ENCODE peak calls at places on chromosome X, in nine cellular contexts. C is aorta, A is HL-60, E is psoas muscle, Q is keratinocyte, U is RWPE1, K is substantia nigra, F is ascending aorta, J is A673. V is an unnamed sample.

GRCh38 chrX:20382518-20383291 is 116.0 kb upstream of the RPS6KA3 start:
- DNase-seq in C (no peak), A (no peak), E (no peak), Q (no peak), U (peak), K (no peak), F (no peak), J (no peak), V (no peak)

GRCh38 chrX:135340827-135341226 is 31.5 kb downstream of the ETDC start:
- DNase-seq in C (no peak), A (no peak), E (no peak), Q (no peak), U (no peak), K (no peak), F (no peak), J (peak), V (no peak)

GRCh38 chrX:28391528-28391927 is 195.7 kb upstream of the IL1RAPL1 start:
- DNase-seq in C (no peak), A (no peak), E (no peak), Q (peak), U (no peak), K (no peak), F (no peak), J (no peak), V (no peak)

GRCh38 chrX:135707880-135708279 is 5.6 kb upstream of the CT45A1 start:
- DNase-seq in C (peak), A (peak), E (no peak), Q (no peak), U (no peak), K (no peak), F (no peak), J (peak), V (no peak)

GRCh38 chrX:34918856-34919255 is 23.7 kb upstream of the FAM47B start:
- DNase-seq in C (no peak), A (no peak), E (no peak), Q (no peak), U (peak), K (no peak), F (no peak), J (peak), V (no peak)

GRCh38 chrX:34401411-34401810 is 255.7 kb downstream of the TMEM47 start:
- DNase-seq in C (no peak), A (no peak), E (no peak), Q (no peak), U (no peak), K (no peak), F (no peak), J (no peak), V (no peak)

GRCh38 chrX:137684591-137684990 is 118.7 kb downstream of the ZIC3 start:
- DNase-seq in C (no peak), A (no peak), E (no peak), Q (no peak), U (no peak), K (no peak), F (no peak), J (no peak), V (no peak)

GRCh38 chrX:131703646-131704045 is 159.8 kb downstream of the OR13H1 start:
- DNase-seq in C (no peak), A (no peak), E (no peak), Q (no peak), U (no peak), K (no peak), F (no peak), J (no peak), V (peak)

GRCh38 chrX:40411350-40412111 is 169.2 kb upstream of the ATP6AP2 start:
- DNase-seq in C (no peak), A (peak), E (no peak), Q (no peak), U (no peak), K (no peak), F (no peak), J (peak), V (no peak)

GRCh38 chrX:140917354-140918115 is 84.9 kb upstream of the SPANXB1 start:
- DNase-seq in C (no peak), A (no peak), E (no peak), Q (no peak), U (no peak), K (no peak), F (no peak), J (no peak), V (no peak)

GRCh38 chrX:140391313-140391712 is 113.6 kb downstream of the SOX3 start:
- DNase-seq in C (no peak), A (no peak), E (no peak), Q (no peak), U (no peak), K (no peak), F (no peak), J (no peak), V (no peak)

GRCh38 chrX:17697191-17697590 is 40.1 kb upstream of the SCML1 start:
- DNase-seq in C (no peak), A (no peak), E (no peak), Q (no peak), U (no peak), K (no peak), F (no peak), J (peak), V (no peak)

GRCh38 chrX:134484039-134484438 is 24.1 kb downstream of the HPRT1 start:
- DNase-seq in C (no peak), A (peak), E (no peak), Q (no peak), U (no peak), K (no peak), F (no peak), J (peak), V (no peak)

GRCh38 chrX:29841750-29842149 is 373.6 kb upstream of the MAGEB2 start:
- DNase-seq in C (no peak), A (no peak), E (no peak), Q (no peak), U (no peak), K (no peak), F (no peak), J (peak), V (no peak)

GRCh38 chrX:80876877-80877276 is 67.2 kb upstream of the BRWD3 start:
- DNase-seq in C (no peak), A (no peak), E (no peak), Q (no peak), U (peak), K (no peak), F (no peak), J (peak), V (no peak)

GRCh38 chrX:148700021-148700420 is 199.6 kb downstream of the AFF2 start:
- DNase-seq in C (no peak), A (peak), E (no peak), Q (no peak), U (no peak), K (no peak), F (no peak), J (no peak), V (no peak)

GRCh38 chrX:6002056-6002455 is 226.6 kb downstream of the NLGN4X start:
- DNase-seq in C (no peak), A (no peak), E (no peak), Q (no peak), U (no peak), K (no peak), F (no peak), J (peak), V (no peak)

GRCh38 chrX:123869488-123869887 is 9.6 kb downstream of the XIAP start:
- DNase-seq in C (no peak), A (no peak), E (no peak), Q (no peak), U (no peak), K (no peak), F (no peak), J (no peak), V (no peak)

GRCh38 chrX:102697506-102697905 is 14.7 kb upstream of the GPRASP2 start:
- DNase-seq in C (no peak), A (no peak), E (no peak), Q (no peak), U (no peak), K (no peak), F (no peak), J (no peak), V (no peak)

GRCh38 chrX:23525531-23525930 is 141.8 kb upstream of the PRDX4 start:
- DNase-seq in C (no peak), A (no peak), E (no peak), Q (no peak), U (no peak), K (no peak), F (no peak), J (no peak), V (no peak)

GRCh38 chrX:103356897-103357296 is 591 bp downstream of the TCEAL9 start:
- DNase-seq in C (no peak), A (no peak), E (no peak), Q (no peak), U (no peak), K (peak), F (no peak), J (no peak), V (peak)

GRCh38 chrX:112043997-112044396 is 38.6 kb downstream of the TRPC5 start:
- DNase-seq in C (no peak), A (no peak), E (no peak), Q (no peak), U (no peak), K (no peak), F (no peak), J (peak), V (no peak)

GRCh38 chrX:107429090-107429489 is 20.4 kb upstream of the FRMPD3 start:
- DNase-seq in C (no peak), A (peak), E (no peak), Q (no peak), U (no peak), K (no peak), F (no peak), J (peak), V (no peak)

GRCh38 chrX:76454456-76454927 is 27.0 kb downstream of the MAGEE1 start:
- DNase-seq in C (no peak), A (peak), E (no peak), Q (no peak), U (no peak), K (peak), F (no peak), J (peak), V (no peak)

GRCh38 chrX:125203737-125204578 is 115.7 kb upstream of the TEX13C start:
- DNase-seq in C (peak), A (peak), E (peak), Q (no peak), U (no peak), K (no peak), F (peak), J (peak), V (peak)

GRCh38 chrX:30957753-30958152 is 68.7 kb upstream of the TAB3 start:
- DNase-seq in C (no peak), A (no peak), E (no peak), Q (no peak), U (peak), K (no peak), F (no peak), J (no peak), V (no peak)

GRCh38 chrX:41005445-41005992 is 79.7 kb upstream of the USP9X start:
- DNase-seq in C (no peak), A (no peak), E (no peak), Q (no peak), U (no peak), K (no peak), F (no peak), J (no peak), V (no peak)

GRCh38 chrX:9790866-9791265 is 4.6 kb downstream of the SHROOM2 start:
- DNase-seq in C (no peak), A (no peak), E (no peak), Q (no peak), U (no peak), K (no peak), F (no peak), J (no peak), V (no peak)

GRCh38 chrX:123217077-123217476 is 33.0 kb downstream of the GRIA3 start:
- DNase-seq in C (peak), A (no peak), E (peak), Q (no peak), U (no peak), K (no peak), F (no peak), J (no peak), V (no peak)

GRCh38 chrX:40733691-40734090 is 1.7 kb downstream of the MED14 start:
- DNase-seq in C (no peak), A (no peak), E (no peak), Q (no peak), U (no peak), K (no peak), F (no peak), J (no peak), V (no peak)

GRCh38 chrX:47645530-47645929 is 4.8 kb downstream of the ELK1 start:
- DNase-seq in C (no peak), A (no peak), E (no peak), Q (no peak), U (no peak), K (no peak), F (no peak), J (no peak), V (no peak)

GRCh38 chrX:150405006-150405405 is 41.9 kb downstream of the MAMLD1 start:
- DNase-seq in C (no peak), A (no peak), E (no peak), Q (no peak), U (no peak), K (no peak), F (no peak), J (no peak), V (no peak)

GRCh38 chrX:131792356-131792749 is 230.7 kb upstream of the STK26 start:
- DNase-seq in C (peak), A (peak), E (peak), Q (peak), U (no peak), K (no peak), F (peak), J (peak), V (peak)

GRCh38 chrX:135112096-135112729 is 8.1 kb downstream of the ETDB start:
- DNase-seq in C (no peak), A (peak), E (no peak), Q (no peak), U (peak), K (peak), F (no peak), J (peak), V (no peak)

GRCh38 chrX:152025656-152026440 is 51.4 kb upstream of the GABRE start:
- DNase-seq in C (no peak), A (no peak), E (no peak), Q (no peak), U (no peak), K (no peak), F (no peak), J (no peak), V (no peak)

GRCh38 chrX:155086202-155086840 is 15.0 kb downstream of the BRCC3 start:
- DNase-seq in C (no peak), A (peak), E (no peak), Q (no peak), U (no peak), K (no peak), F (no peak), J (peak), V (peak)

GRCh38 chrX:153522259-153522658 is 4.8 kb downstream of the ATP2B3 start:
- DNase-seq in C (no peak), A (no peak), E (no peak), Q (no peak), U (no peak), K (no peak), F (no peak), J (no peak), V (no peak)
- H3K27ac ChIP-seq in C (no peak), A (no peak), E (no peak), Q (no peak), U (no peak), K (no peak), F (no peak), J (no peak), V (no peak)

GRCh38 chrX:48981178-48981577 is 9.5 kb upstream of the KCND1 start:
- DNase-seq in C (no peak), A (no peak), E (no peak), Q (no peak), U (no peak), K (no peak), F (no peak), J (no peak), V (no peak)
- H3K27ac ChIP-seq in C (no peak), A (no peak), E (no peak), Q (no peak), U (no peak), K (no peak), F (no peak), J (no peak), V (no peak)

GRCh38 chrX:46278591-46278990 is 266.6 kb downstream of the ZNF674 start:
- DNase-seq in C (no peak), A (no peak), E (no peak), Q (no peak), U (no peak), K (no peak), F (no peak), J (no peak), V (no peak)
- H3K27ac ChIP-seq in C (no peak), A (no peak), E (no peak), Q (no peak), U (no peak), K (no peak), F (no peak), J (peak), V (no peak)

GRCh38 chrX:129843209-129843458 is 552 bp downstream of the ZDHHC9 start:
- DNase-seq in C (no peak), A (no peak), E (no peak), Q (no peak), U (no peak), K (no peak), F (no peak), J (no peak), V (no peak)
- H3K27ac ChIP-seq in C (peak), A (no peak), E (peak), Q (peak), U (peak), K (peak), F (peak), J (peak), V (peak)

GRCh38 chrX:94908648-94909047 is 1234.6 kb downstream of the FAM133A start:
- DNase-seq in C (no peak), A (no peak), E (no peak), Q (no peak), U (no peak), K (no peak), F (no peak), J (no peak), V (no peak)
- H3K27ac ChIP-seq in C (no peak), A (no peak), E (no peak), Q (no peak), U (no peak), K (no peak), F (no peak), J (no peak), V (no peak)

GRCh38 chrX:2958199-2958598 is 29.1 kb upstream of the ARSD start:
- DNase-seq in C (no peak), A (no peak), E (no peak), Q (no peak), U (no peak), K (no peak), F (no peak), J (no peak), V (no peak)

GRCh38 chrX:2962346-2962745 is 33.2 kb upstream of the ARSD start:
- DNase-seq in C (no peak), A (no peak), E (no peak), Q (no peak), U (no peak), K (no peak), F (no peak), J (no peak), V (no peak)

GRCh38 chrX:2955838-2956237 is 26.7 kb upstream of the ARSD start:
- DNase-seq in C (no peak), A (no peak), E (no peak), Q (no peak), U (no peak), K (no peak), F (no peak), J (no peak), V (no peak)

GRCh38 chrX:2965965-2966364 is 36.8 kb upstream of the ARSD start:
- DNase-seq in C (no peak), A (no peak), E (no peak), Q (no peak), U (no peak), K (no peak), F (no peak), J (no peak), V (no peak)

DNA sequence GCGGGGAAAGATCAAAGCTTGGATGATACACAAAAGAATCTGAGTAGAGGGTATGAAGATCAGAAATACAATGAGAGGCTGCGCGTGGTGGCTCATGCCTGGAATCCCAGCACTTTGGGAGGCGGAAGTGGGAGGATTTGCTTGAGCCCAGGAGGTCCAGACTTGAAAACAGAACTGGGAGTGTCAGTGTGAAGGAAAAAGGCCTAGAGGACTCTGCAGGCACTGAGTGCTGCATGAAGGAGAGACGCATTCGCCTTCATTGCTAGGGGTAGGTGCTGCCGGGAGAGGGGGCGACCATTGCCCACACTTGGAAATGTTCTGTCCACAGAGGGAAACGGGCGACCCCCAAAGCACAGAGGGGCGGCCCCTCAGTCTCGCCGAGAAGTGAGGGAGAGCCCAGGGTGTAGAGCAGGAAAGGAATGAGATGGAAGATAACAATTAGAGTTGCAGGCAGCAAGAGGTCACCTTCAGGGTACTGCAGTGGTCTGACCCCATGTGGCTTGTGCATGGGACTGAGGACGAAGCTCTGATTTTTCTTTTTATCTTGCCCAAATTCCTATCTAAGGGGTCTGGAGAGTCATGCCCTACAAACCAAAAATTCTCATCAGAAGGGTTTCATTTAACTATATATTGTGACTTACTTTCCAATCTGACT is 31.8 kb upstream of the ARSD start:
- DNase-seq in C (no peak), A (no peak), E (no peak), Q (no peak), U (no peak), K (no peak), F (no peak), J (no peak), V (no peak)
- H3K27ac ChIP-seq in C (no peak), A (no peak), E (no peak), Q (no peak), U (no peak), K (no peak), F (no peak), J (no peak), V (no peak)

GRCh38 chrX:109472939-109473713 is 8.8 kb downstream of the GUCY2F start:
- DNase-seq in C (peak), A (peak), E (no peak), Q (no peak), U (peak), K (no peak), F (no peak), J (peak), V (no peak)
- H3K27ac ChIP-seq in C (no peak), A (no peak), E (no peak), Q (no peak), U (no peak), K (no peak), F (no peak), J (peak), V (no peak)

DNA sequence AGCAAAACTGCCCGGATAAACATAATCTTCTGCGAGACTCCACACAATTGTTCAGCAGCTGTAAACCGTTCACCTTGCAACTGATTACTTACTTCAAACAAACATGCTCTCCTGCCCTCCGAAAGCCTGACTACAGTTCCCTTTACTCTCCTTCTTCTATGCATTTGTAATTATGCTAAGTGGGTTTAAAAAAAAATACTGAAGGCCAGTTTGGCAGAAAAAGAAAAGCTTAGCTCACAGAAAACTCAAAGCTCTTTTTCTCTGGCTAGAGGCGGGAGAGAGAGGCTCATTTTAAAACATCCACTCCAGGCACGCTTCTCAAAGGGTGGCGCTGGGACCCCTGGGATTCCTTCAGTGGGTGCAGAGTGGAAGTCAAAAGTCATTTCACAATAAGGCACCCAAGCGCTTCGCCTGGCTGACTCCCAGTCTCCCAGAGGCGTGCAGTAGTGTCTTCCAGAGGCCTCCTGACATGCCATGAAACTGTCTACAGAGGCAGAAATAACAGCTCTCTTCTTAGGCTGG is 1.9 kb downstream of the DHRSX start:
- DNase-seq in C (no peak), A (peak), E (no peak), Q (no peak), U (no peak), K (no peak), F (no peak), J (peak), V (no peak)
- H3K27ac ChIP-seq in C (peak), A (peak), E (peak), Q (peak), U (peak), K (peak), F (peak), J (peak), V (peak)

GRCh38 chrX:12789976-12790375 is 1.2 kb upstream of the PRPS2 start:
- DNase-seq in C (no peak), A (no peak), E (no peak), Q (no peak), U (no peak), K (peak), F (no peak), J (peak), V (no peak)
- H3K27ac ChIP-seq in C (no peak), A (no peak), E (no peak), Q (no peak), U (no peak), K (no peak), F (no peak), J (no peak), V (no peak)